ENCODE peak calls at places on chromosome 19, in five cellular contexts. W, Y, N, R and T are unnamed samples.

GRCh38 chr19:41548954-41549688 is 26.8 kb upstream of the CEACAM21 start:
- DNase-seq in N (peak), Y (peak), R (no peak), W (no peak), T (no peak)

GRCh38 chr19:11300811-11301120 is 4.8 kb downstream of the TSPAN16 start:
- DNase-seq in Y (no peak), N (no peak), W (no peak), R (peak), T (no peak)

GRCh38 chr19:7255631-7256030 is 38.6 kb downstream of the INSR start:
- DNase-seq in R (no peak), Y (no peak), N (no peak), W (no peak), T (no peak)

GRCh38 chr19:13781547-13781946 is 7.3 kb downstream of the C19orf53 start:
- DNase-seq in N (peak), W (peak), Y (peak), R (peak), T (peak)

GRCh38 chr19:44626067-44626624 is 12.8 kb downstream of the IGSF23 start:
- DNase-seq in N (no peak), W (peak), R (no peak), Y (no peak), T (no peak)

GRCh38 chr19:5225486-5226345 is 114.9 kb downstream of the PTPRS start:
- DNase-seq in Y (peak), W (no peak), R (no peak), N (no peak), T (no peak)

GRCh38 chr19:46385636-46386035 is 27.7 kb downstream of the CCDC8 start:
- DNase-seq in R (no peak), Y (no peak), N (no peak), W (no peak), T (no peak)

GRCh38 chr19:4102339-4103072 is 21.4 kb downstream of the MAP2K2 start:
- DNase-seq in Y (no peak), W (no peak), R (no peak), N (no peak), T (no peak)

GRCh38 chr19:47447470-47448359 is 24.0 kb downstream of the SLC8A2 start:
- DNase-seq in R (peak), W (peak), N (no peak), Y (peak), T (peak)

GRCh38 chr19:49631279-49631588 is 8.7 kb downstream of the RRAS start:
- DNase-seq in R (no peak), W (no peak), N (no peak), Y (no peak), T (no peak)

GRCh38 chr19:7742575-7742974 is 4.8 kb downstream of the CD209 start:
- DNase-seq in R (no peak), Y (no peak), N (no peak), W (no peak), T (no peak)

GRCh38 chr19:1665565-1666047 is 13.2 kb upstream of the TCF3 start:
- DNase-seq in N (no peak), R (no peak), W (no peak), Y (no peak), T (no peak)

GRCh38 chr19:46357846-46358583 is 11.1 kb downstream of the PPP5C start:
- DNase-seq in W (peak), N (no peak), R (no peak), Y (no peak), T (no peak)

GRCh38 chr19:15402411-15403150 is 16.2 kb downstream of the AKAP8L start:
- DNase-seq in N (peak), R (no peak), Y (no peak), W (no peak), T (no peak)

GRCh38 chr19:54207908-54208783 is 7.5 kb downstream of the RPS9 start:
- DNase-seq in W (peak), Y (no peak), R (peak), N (peak), T (no peak)